ENCODE peak calls at places on chromosomes 7 and 10, in six cellular contexts. Q, D, O, U, M and K are unnamed samples.

GRCh38 chr7:82677493-82677892 is 233.9 kb upstream of the CACNA2D1 start:
- DNase-seq in O (no peak), U (no peak), M (no peak), Q (no peak), D (peak), K (no peak)

GRCh38 chr10:71367279-71367678 is 29.4 kb upstream of the CDH23 start:
- DNase-seq in U (no peak), M (no peak), D (no peak), O (no peak), Q (peak), K (no peak)

GRCh38 chr10:104548090-104548489 is 93.0 kb upstream of the SORCS3 start:
- DNase-seq in U (peak), D (no peak), Q (no peak), O (no peak), M (no peak), K (no peak)

GRCh38 chr7:132393789-132394261 is 182.4 kb downstream of the PLXNA4 start:
- DNase-seq in M (no peak), O (peak), U (peak), Q (peak), D (no peak), K (no peak)

GRCh38 chr10:3871424-3871996 is 86.5 kb upstream of the KLF6 start:
- DNase-seq in U (no peak), D (no peak), Q (no peak), M (no peak), O (no peak), K (no peak)

GRCh38 chr10:43861966-43862751 is 213.5 kb upstream of the ZNF32 start:
- DNase-seq in O (no peak), Q (no peak), U (peak), D (no peak), M (no peak), K (no peak)

GRCh38 chr10:1476106-1476803 is 261.1 kb downstream of the ADARB2 start:
- DNase-seq in D (no peak), O (no peak), M (no peak), Q (no peak), U (no peak), K (no peak)

GRCh38 chr10:104735036-104735435 is 93.9 kb downstream of the SORCS3 start:
- DNase-seq in M (no peak), D (no peak), Q (no peak), O (no peak), U (no peak), K (no peak)

GRCh38 chr7:43590862-43591550 is 8.1 kb downstream of the STK17A start:
- DNase-seq in D (no peak), M (no peak), U (no peak), Q (no peak), O (no peak), K (no peak)

GRCh38 chr7:12674861-12675260 is 12.6 kb upstream of the ARL4A start:
- DNase-seq in O (peak), Q (no peak), M (no peak), U (peak), D (peak), K (no peak)

GRCh38 chr10:23525406-23525805 is 86.5 kb downstream of the OTUD1 start:
- DNase-seq in Q (no peak), D (no peak), U (peak), M (no peak), O (peak), K (peak)

GRCh38 chr10:21083861-21084260 is 186.8 kb upstream of the NEBL start:
- DNase-seq in U (peak), Q (no peak), M (no peak), O (no peak), D (no peak), K (no peak)

GRCh38 chr10:63711361-63711760 is 190.2 kb downstream of the REEP3 start:
- DNase-seq in Q (no peak), D (no peak), O (no peak), U (no peak), M (no peak), K (peak)

GRCh38 chr7:85851571-85852193 is 664.8 kb upstream of the SEMA3D start:
- DNase-seq in M (no peak), Q (no peak), D (no peak), U (peak), O (no peak), K (no peak)

GRCh38 chr10:123530166-123530870 is 135.8 kb upstream of the GPR26 start:
- DNase-seq in M (no peak), Q (no peak), D (no peak), O (no peak), U (no peak), K (no peak)

GRCh38 chr10:34313888-34314287 is 501.2 kb downstream of the PARD3 start:
- DNase-seq in Q (no peak), M (no peak), D (no peak), U (no peak), O (no peak), K (no peak)

GRCh38 chr7:134370135-134370534 is 53.4 kb upstream of the SLC35B4 start:
- DNase-seq in Q (no peak), O (no peak), U (no peak), D (no peak), M (no peak), K (no peak)

GRCh38 chr7:122304604-122304975 is at the start of gene FEZF1:
- DNase-seq in O (peak), Q (no peak), D (no peak), M (no peak), U (peak), K (peak)

GRCh38 chr10:79380125-79380917 is 33.1 kb downstream of the PPIF start:
- DNase-seq in O (peak), M (peak), D (no peak), Q (no peak), U (peak), K (no peak)

GRCh38 chr10:67978749-67979148 is 94.3 kb downstream of the SIRT1 start:
- DNase-seq in D (no peak), Q (no peak), M (no peak), O (no peak), U (no peak), K (no peak)

GRCh38 chr10:52436664-52437063 is 122.6 kb downstream of the DKK1 start:
- DNase-seq in O (no peak), M (no peak), U (no peak), Q (no peak), D (no peak), K (no peak)

GRCh38 chr10:92573091-92573797 is 649 bp downstream of the IDE start:
- DNase-seq in D (peak), M (peak), O (peak), U (no peak), Q (peak), K (peak)

GRCh38 chr7:20354825-20355466 is 24.2 kb downstream of the ITGB8 start:
- DNase-seq in Q (no peak), U (no peak), M (no peak), O (no peak), D (no peak), K (no peak)

GRCh38 chr7:38751416-38751815 is 120.2 kb upstream of the AMPH start:
- DNase-seq in Q (no peak), D (no peak), O (no peak), U (no peak), M (no peak), K (no peak)